ENCODE peak calls at places on chromosomes 1 and 21, in five cellular contexts. T is activated naive CD4-positive, alpha-beta T cell; K is renal cortical epithelial cell; D is posterior vena cava; V is GM04504. U is an unnamed sample.

GRCh38 chr21:44711327-44712202 is at the start of gene TSPEAR:
- DNase-seq in T (no peak), K (no peak), D (peak; percentile 67), V (no peak), U (no peak)

GRCh38 chr1:91161749-91162148 is 139.9 kb upstream of the ZNF644 start:
- DNase-seq in T (no peak), K (no peak), D (no peak), V (no peak), U (no peak)

GRCh38 chr1:5990913-5991783 is 1.1 kb downstream of the NPHP4 start:
- DNase-seq in T (peak; percentile 10), K (no peak), D (peak; percentile 86), V (no peak), U (peak; percentile 60)

GRCh38 chr21:35190201-35190701 is 141.1 kb upstream of the RUNX1 start:
- DNase-seq in T (no peak), K (peak; percentile 80), D (no peak), V (no peak), U (no peak)

GRCh38 chr1:37325010-37325409 is 149.4 kb upstream of the ZC3H12A start:
- DNase-seq in T (no peak), K (no peak), D (no peak), V (no peak), U (no peak)

GRCh38 chr1:91529856-91530255 is 29.2 kb downstream of the CDC7 start:
- DNase-seq in T (no peak), K (peak; percentile 50), D (no peak), V (peak; percentile 25), U (no peak)

GRCh38 chr1:202171292-202172014 is 11.1 kb upstream of the PTPN7 start:
- DNase-seq in T (no peak), K (no peak), D (no peak), V (no peak), U (no peak)

GRCh38 chr1:26775666-26776065 is 12.1 kb upstream of the PIGV start:
- DNase-seq in T (no peak), K (no peak), D (no peak), V (no peak), U (no peak)

GRCh38 chr1:16607433-16607851 is 5.9 kb downstream of the NBPF1 start:
- DNase-seq in T (no peak), K (no peak), D (peak; percentile 85), V (no peak), U (no peak)

GRCh38 chr1:228016181-228016510 is 9.3 kb downstream of the WNT3A start:
- DNase-seq in T (no peak), K (no peak), D (peak; percentile 10), V (no peak), U (no peak)